ENCODE peak calls at places on chromosomes 6 and 20, in ten cellular contexts. G, I, W, D, Z, T, C, X, Q and K are unnamed samples.

GRCh38 chr20:57400821-57401564 is 9.8 kb downstream of the RBM38 start:
- DNase-seq in G (peak), I (no peak), W (no peak), D (peak), Z (no peak), T (no peak), C (no peak), X (peak), Q (peak), K (no peak)

GRCh38 chr20:63137851-63138415 is 78.0 kb downstream of the YTHDF1 start:
- DNase-seq in G (peak), I (no peak), W (no peak), D (peak), Z (no peak), T (no peak), C (no peak), X (no peak), Q (no peak), K (no peak)

GRCh38 chr20:60819511-60819910 is 432.6 kb upstream of the CDH4 start:
- DNase-seq in G (no peak), I (no peak), W (no peak), D (no peak), Z (peak), T (no peak), C (no peak), X (no peak), Q (no peak), K (no peak)

GRCh38 chr6:129744201-129744879 is 34.4 kb upstream of the ARHGAP18 start:
- DNase-seq in G (no peak), I (peak), W (no peak), D (no peak), Z (no peak), T (peak), C (peak), X (no peak), Q (no peak), K (peak)

GRCh38 chr6:44431118-44431725 is 43.7 kb downstream of the CDC5L start:
- DNase-seq in G (no peak), I (no peak), W (peak), D (peak), Z (peak), T (peak), C (peak), X (peak), Q (peak), K (peak)

GRCh38 chr6:35833534-35833933 is 28.4 kb downstream of the LHFPL5 start:
- DNase-seq in G (no peak), I (peak), W (no peak), D (no peak), Z (no peak), T (no peak), C (no peak), X (no peak), Q (no peak), K (no peak)

GRCh38 chr20:32569380-32570305 is 15.5 kb downstream of the NOL4L start:
- DNase-seq in G (no peak), I (no peak), W (no peak), D (no peak), Z (no peak), T (no peak), C (no peak), X (no peak), Q (no peak), K (no peak)

GRCh38 chr20:21183722-21184121 is 57.8 kb downstream of the KIZ start:
- DNase-seq in G (no peak), I (no peak), W (no peak), D (no peak), Z (no peak), T (no peak), C (no peak), X (no peak), Q (no peak), K (peak)

GRCh38 chr6:161011509-161012480 is 20.2 kb downstream of the MAP3K4 start:
- DNase-seq in G (no peak), I (no peak), W (no peak), D (no peak), Z (peak), T (no peak), C (no peak), X (no peak), Q (no peak), K (no peak)

GRCh38 chr20:40682104-40683045 is 6.7 kb downstream of the MAFB start:
- DNase-seq in G (no peak), I (no peak), W (no peak), D (no peak), Z (no peak), T (no peak), C (no peak), X (no peak), Q (peak), K (no peak)

GRCh38 chr6:107107791-107108190 is 7.5 kb downstream of the BEND3 start:
- DNase-seq in G (no peak), I (no peak), W (no peak), D (no peak), Z (no peak), T (no peak), C (no peak), X (no peak), Q (no peak), K (no peak)

GRCh38 chr6:151485616-151486015 is 8.2 kb upstream of the CCDC170 start:
- DNase-seq in G (no peak), I (no peak), W (no peak), D (no peak), Z (no peak), T (no peak), C (no peak), X (no peak), Q (no peak), K (no peak)

GRCh38 chr6:138454976-138455706 is 44.2 kb downstream of the NHSL1 start:
- DNase-seq in G (no peak), I (peak), W (no peak), D (no peak), Z (no peak), T (no peak), C (no peak), X (peak), Q (no peak), K (no peak)

GRCh38 chr20:49424536-49424935 is 57.9 kb downstream of the KCNB1 start:
- DNase-seq in G (peak), I (no peak), W (no peak), D (peak), Z (no peak), T (no peak), C (peak), X (no peak), Q (no peak), K (no peak)

GRCh38 chr6:70222350-70222749 is 80.5 kb downstream of the COL9A1 start:
- DNase-seq in G (no peak), I (no peak), W (no peak), D (no peak), Z (no peak), T (no peak), C (peak), X (no peak), Q (no peak), K (no peak)

GRCh38 chr20:46814366-46815232 is 80.0 kb upstream of the EYA2 start:
- DNase-seq in G (no peak), I (peak), W (no peak), D (no peak), Z (peak), T (peak), C (peak), X (no peak), Q (no peak), K (peak)

GRCh38 chr6:145887969-145888368 is 73.4 kb upstream of the FBXO30 start:
- DNase-seq in G (no peak), I (no peak), W (peak), D (no peak), Z (no peak), T (no peak), C (no peak), X (peak), Q (peak), K (no peak)

GRCh38 chr20:4973330-4974097 is 27.8 kb downstream of the SLC23A2 start:
- DNase-seq in G (peak), I (peak), W (no peak), D (no peak), Z (no peak), T (no peak), C (no peak), X (peak), Q (peak), K (no peak)